ENCODE peak calls at places on chromosomes 11 and 22, in seven cellular contexts. One of them, this sample, is unnamed.
A peak's percentile ranks its signal among the peaks of the same experiment; 100 is the strongest.

GRCh38 chr22:25203082-25203481 is 3.4 kb downstream of the CRYBB3 start:
- DNase-seq in sigmoid colon: no peak
- DNase-seq in SJCRH30: no peak
- DNase-seq in ascending aorta: no peak
- DNase-seq in CD8-positive, alpha-beta T cell: no peak
- DNase-seq in tibial artery: no peak
- DNase-seq in mammary epithelial cell: no peak
- DNase-seq in this sample: no peak

GRCh38 chr11:71241721-71242259 is 10.6 kb downstream of the SHANK2 start:
- DNase-seq in tibial artery: no peak
- DNase-seq in mammary epithelial cell: no peak
- DNase-seq in ascending aorta: no peak
- DNase-seq in SJCRH30: no peak
- DNase-seq in sigmoid colon: peak; percentile 49
- DNase-seq in CD8-positive, alpha-beta T cell: no peak
- DNase-seq in this sample: no peak

GRCh38 chr11:12680246-12680939 is 6.2 kb downstream of the TEAD1 start:
- DNase-seq in mammary epithelial cell: peak; percentile 90
- DNase-seq in CD8-positive, alpha-beta T cell: no peak
- DNase-seq in tibial artery: peak; percentile 79
- DNase-seq in SJCRH30: peak; percentile 57
- DNase-seq in sigmoid colon: peak; percentile 95
- DNase-seq in ascending aorta: peak; percentile 43
- DNase-seq in this sample: peak; percentile 18

GRCh38 chr11:1827095-1827797 is 7.5 kb upstream of the SYT8 start:
- DNase-seq in SJCRH30: peak; percentile 99
- DNase-seq in ascending aorta: peak; percentile 51
- DNase-seq in mammary epithelial cell: peak; percentile 89
- DNase-seq in sigmoid colon: peak; percentile 72
- DNase-seq in tibial artery: peak; percentile 53
- DNase-seq in CD8-positive, alpha-beta T cell: no peak
- DNase-seq in this sample: peak; percentile 66

GRCh38 chr11:63549411-63549810 is 12.8 kb downstream of the PLAAT4 start:
- DNase-seq in SJCRH30: peak; percentile 33
- DNase-seq in mammary epithelial cell: no peak
- DNase-seq in tibial artery: no peak
- DNase-seq in sigmoid colon: peak; percentile 50
- DNase-seq in ascending aorta: no peak
- DNase-seq in CD8-positive, alpha-beta T cell: no peak
- DNase-seq in this sample: no peak

GRCh38 chr22:49590851-49591445 is 236.7 kb downstream of the BRD1 start:
- DNase-seq in CD8-positive, alpha-beta T cell: no peak
- DNase-seq in mammary epithelial cell: no peak
- DNase-seq in ascending aorta: no peak
- DNase-seq in sigmoid colon: peak; percentile 55
- DNase-seq in tibial artery: no peak
- DNase-seq in SJCRH30: no peak
- DNase-seq in this sample: no peak

GRCh38 chr11:76666408-76666807 is 4.1 kb downstream of the LRRC32 start:
- DNase-seq in mammary epithelial cell: no peak
- DNase-seq in sigmoid colon: peak; percentile 69
- DNase-seq in SJCRH30: no peak
- DNase-seq in tibial artery: peak; percentile 54
- DNase-seq in CD8-positive, alpha-beta T cell: no peak
- DNase-seq in ascending aorta: no peak
- DNase-seq in this sample: no peak

GRCh38 chr22:46974077-46974476 is 211.6 kb downstream of the TBC1D22A start:
- DNase-seq in SJCRH30: no peak
- DNase-seq in CD8-positive, alpha-beta T cell: no peak
- DNase-seq in tibial artery: no peak
- DNase-seq in mammary epithelial cell: no peak
- DNase-seq in ascending aorta: no peak
- DNase-seq in sigmoid colon: peak; percentile 58
- DNase-seq in this sample: no peak

GRCh38 chr11:95296165-95296564 is 65.2 kb upstream of the SESN3 start:
- DNase-seq in sigmoid colon: peak; percentile 80
- DNase-seq in SJCRH30: no peak
- DNase-seq in mammary epithelial cell: no peak
- DNase-seq in ascending aorta: no peak
- DNase-seq in CD8-positive, alpha-beta T cell: no peak
- DNase-seq in tibial artery: no peak
- DNase-seq in this sample: no peak

GRCh38 chr22:24521791-24522245 is 26.7 kb downstream of the UPB1 start:
- DNase-seq in ascending aorta: no peak
- DNase-seq in CD8-positive, alpha-beta T cell: no peak
- DNase-seq in mammary epithelial cell: peak; percentile 77
- DNase-seq in tibial artery: no peak
- DNase-seq in SJCRH30: peak; percentile 70
- DNase-seq in sigmoid colon: no peak
- DNase-seq in this sample: no peak

DNA sequence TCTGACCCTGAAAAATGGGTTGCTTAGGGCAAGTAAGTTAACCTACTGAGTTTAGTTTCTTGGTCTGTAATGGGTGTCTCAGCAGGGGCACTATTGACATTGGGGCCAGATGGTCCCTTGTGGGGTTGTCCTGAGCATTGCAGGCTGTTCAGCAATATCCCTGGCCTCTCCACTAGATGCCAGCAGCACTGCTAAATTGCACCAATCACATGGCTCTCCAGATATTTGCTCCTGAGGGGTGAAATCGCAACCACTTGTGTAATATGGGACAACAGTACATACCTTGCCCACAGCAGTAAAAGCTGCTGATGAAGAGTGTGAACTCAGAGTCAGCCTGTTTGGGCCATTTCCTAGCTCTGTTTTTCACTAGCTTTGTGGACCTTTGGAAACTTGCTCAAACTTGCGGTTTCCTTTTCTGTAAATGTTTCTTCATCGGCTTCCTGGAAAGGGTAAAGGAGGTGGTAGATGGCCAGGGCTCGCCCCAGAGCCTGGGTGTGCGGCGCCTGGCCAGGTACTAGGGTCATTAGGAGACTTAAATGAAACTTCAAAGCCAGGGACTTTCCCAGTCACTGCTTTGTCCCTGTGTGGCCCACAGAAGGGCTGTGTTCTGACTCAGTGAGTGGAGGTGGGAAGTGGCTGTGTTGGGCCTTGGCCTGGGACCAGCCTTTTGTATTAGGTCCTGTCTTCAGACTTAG is 13.0 kb downstream of the NCF4 start:
- DNase-seq in ascending aorta: no peak
- DNase-seq in CD8-positive, alpha-beta T cell: no peak
- DNase-seq in mammary epithelial cell: peak; percentile 88
- DNase-seq in SJCRH30: peak; percentile 21
- DNase-seq in sigmoid colon: no peak
- DNase-seq in tibial artery: peak; percentile 36
- DNase-seq in this sample: no peak
- H3K27ac ChIP-seq in ascending aorta: no peak overlapping the region
- H3K27ac ChIP-seq in CD8-positive, alpha-beta T cell: no peak overlapping the region
- H3K27ac ChIP-seq in mammary epithelial cell: peak overlapping the region; percentile 64
- H3K27ac ChIP-seq in SJCRH30: no peak overlapping the region
- H3K27ac ChIP-seq in sigmoid colon: peak overlapping the region; percentile 52
- H3K27ac ChIP-seq in tibial artery: no peak overlapping the region
- H3K27ac ChIP-seq in this sample: peak overlapping the region; percentile 20

GRCh38 chr11:122729139-122729538 is 73.6 kb downstream of the UBASH3B start:
- DNase-seq in mammary epithelial cell: no peak
- DNase-seq in CD8-positive, alpha-beta T cell: no peak
- DNase-seq in SJCRH30: no peak
- DNase-seq in ascending aorta: no peak
- DNase-seq in sigmoid colon: no peak
- DNase-seq in tibial artery: no peak
- DNase-seq in this sample: no peak

GRCh38 chr11:122731500-122731913 is 76.0 kb downstream of the UBASH3B start:
- DNase-seq in sigmoid colon: no peak
- DNase-seq in ascending aorta: no peak
- DNase-seq in tibial artery: no peak
- DNase-seq in mammary epithelial cell: no peak
- DNase-seq in CD8-positive, alpha-beta T cell: no peak
- DNase-seq in SJCRH30: no peak
- DNase-seq in this sample: no peak

GRCh38 chr11:122724520-122724919 is 69.0 kb downstream of the UBASH3B start:
- DNase-seq in mammary epithelial cell: no peak
- DNase-seq in tibial artery: no peak
- DNase-seq in ascending aorta: no peak
- DNase-seq in CD8-positive, alpha-beta T cell: no peak
- DNase-seq in sigmoid colon: no peak
- DNase-seq in SJCRH30: no peak
- DNase-seq in this sample: no peak

GRCh38 chr11:122723576-122723975 is 68.1 kb downstream of the UBASH3B start:
- DNase-seq in sigmoid colon: peak; percentile 30
- DNase-seq in ascending aorta: no peak
- DNase-seq in CD8-positive, alpha-beta T cell: no peak
- DNase-seq in mammary epithelial cell: no peak
- DNase-seq in SJCRH30: no peak
- DNase-seq in tibial artery: no peak
- DNase-seq in this sample: no peak

DNA sequence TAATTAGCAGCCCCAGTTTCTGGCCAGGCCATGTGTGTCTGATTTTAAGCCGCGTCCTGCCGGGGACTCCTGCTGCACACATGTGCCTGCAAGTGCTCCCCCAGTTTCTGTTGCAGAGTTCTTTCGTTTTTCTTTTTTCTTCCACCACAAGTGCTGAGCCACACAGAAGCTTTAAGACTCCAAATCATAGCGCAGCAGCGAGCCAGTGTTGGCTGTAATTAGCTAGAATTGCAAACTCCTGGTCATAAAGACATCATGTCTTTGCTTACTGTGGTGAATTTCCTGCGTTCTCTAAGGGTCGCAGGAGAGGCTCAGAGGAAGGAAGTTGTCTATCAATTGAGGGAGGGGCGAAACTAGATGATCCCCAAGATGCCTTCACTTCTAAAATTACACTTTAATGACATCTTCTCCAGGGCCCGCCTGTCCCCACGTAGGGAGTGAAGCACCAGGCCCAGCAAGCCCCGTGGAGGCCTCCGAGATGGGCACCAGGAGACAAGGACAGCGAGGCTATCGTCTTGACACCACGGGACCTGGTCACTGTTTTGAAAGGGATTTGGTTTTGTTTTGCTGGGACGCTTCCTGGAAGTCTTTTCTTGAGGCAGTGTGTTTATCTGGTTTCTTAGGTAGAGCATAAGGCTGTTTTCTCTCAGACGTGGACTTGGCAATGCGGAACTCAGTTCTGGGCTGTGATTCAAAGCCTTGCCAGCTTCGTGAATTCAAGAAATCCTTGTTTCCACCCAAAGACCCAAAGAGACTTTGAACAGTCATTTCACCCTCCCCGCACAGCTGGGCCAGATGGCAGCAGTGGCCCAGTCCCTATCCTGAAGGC is 71.8 kb downstream of the UBASH3B start:
- DNase-seq in ascending aorta: no peak
- DNase-seq in mammary epithelial cell: no peak
- DNase-seq in SJCRH30: no peak
- DNase-seq in sigmoid colon: no peak
- DNase-seq in CD8-positive, alpha-beta T cell: no peak
- DNase-seq in tibial artery: no peak
- DNase-seq in this sample: no peak
- H3K4me3 ChIP-seq in ascending aorta: no peak overlapping the region
- H3K4me3 ChIP-seq in mammary epithelial cell: no peak overlapping the region
- H3K4me3 ChIP-seq in SJCRH30: no peak overlapping the region
- H3K4me3 ChIP-seq in sigmoid colon: peak overlapping the region; percentile 22
- H3K4me3 ChIP-seq in CD8-positive, alpha-beta T cell: peak overlapping the region; percentile 28
- H3K4me3 ChIP-seq in tibial artery: no peak overlapping the region
- H3K4me3 ChIP-seq in this sample: peak overlapping the region; percentile 16

GRCh38 chr11:47552086-47552580 is 799 bp downstream of the CELF1 start:
- DNase-seq in ascending aorta: no peak
- DNase-seq in SJCRH30: peak; percentile 48
- DNase-seq in sigmoid colon: peak; percentile 69
- DNase-seq in tibial artery: no peak
- DNase-seq in mammary epithelial cell: peak; percentile 51
- DNase-seq in CD8-positive, alpha-beta T cell: peak; percentile 3
- DNase-seq in this sample: no peak

GRCh38 chr11:47553417-47553746 is 450 bp upstream of the CELF1 start:
- DNase-seq in SJCRH30: no peak
- DNase-seq in tibial artery: peak; percentile 42
- DNase-seq in ascending aorta: no peak
- DNase-seq in mammary epithelial cell: no peak
- DNase-seq in CD8-positive, alpha-beta T cell: no peak
- DNase-seq in sigmoid colon: no peak
- DNase-seq in this sample: no peak

GRCh38 chr11:47551086-47551485 is 1.8 kb downstream of the CELF1 start:
- DNase-seq in SJCRH30: peak; percentile 57
- DNase-seq in ascending aorta: no peak
- DNase-seq in tibial artery: no peak
- DNase-seq in sigmoid colon: no peak
- DNase-seq in mammary epithelial cell: peak; percentile 37
- DNase-seq in CD8-positive, alpha-beta T cell: no peak
- DNase-seq in this sample: no peak

GRCh38 chr11:47552581-47553416 is at the start of gene CELF1:
- DNase-seq in mammary epithelial cell: peak; percentile 88
- DNase-seq in SJCRH30: peak; percentile 96
- DNase-seq in ascending aorta: peak; percentile 46
- DNase-seq in sigmoid colon: peak; percentile 95
- DNase-seq in tibial artery: peak; percentile 88
- DNase-seq in CD8-positive, alpha-beta T cell: peak; percentile 89
- DNase-seq in this sample: peak; percentile 64

GRCh38 chr11:47550288-47551052 is 2.5 kb downstream of the CELF1 start:
- DNase-seq in CD8-positive, alpha-beta T cell: no peak
- DNase-seq in mammary epithelial cell: no peak
- DNase-seq in SJCRH30: no peak
- DNase-seq in ascending aorta: no peak
- DNase-seq in tibial artery: no peak
- DNase-seq in sigmoid colon: no peak
- DNase-seq in this sample: no peak
- H3K27ac ChIP-seq in CD8-positive, alpha-beta T cell: no peak overlapping the region
- H3K27ac ChIP-seq in mammary epithelial cell: no peak overlapping the region
- H3K27ac ChIP-seq in SJCRH30: no peak overlapping the region
- H3K27ac ChIP-seq in ascending aorta: no peak overlapping the region
- H3K27ac ChIP-seq in tibial artery: no peak overlapping the region
- H3K27ac ChIP-seq in sigmoid colon: peak overlapping the region; percentile 93
- H3K27ac ChIP-seq in this sample: no peak overlapping the region

DNA sequence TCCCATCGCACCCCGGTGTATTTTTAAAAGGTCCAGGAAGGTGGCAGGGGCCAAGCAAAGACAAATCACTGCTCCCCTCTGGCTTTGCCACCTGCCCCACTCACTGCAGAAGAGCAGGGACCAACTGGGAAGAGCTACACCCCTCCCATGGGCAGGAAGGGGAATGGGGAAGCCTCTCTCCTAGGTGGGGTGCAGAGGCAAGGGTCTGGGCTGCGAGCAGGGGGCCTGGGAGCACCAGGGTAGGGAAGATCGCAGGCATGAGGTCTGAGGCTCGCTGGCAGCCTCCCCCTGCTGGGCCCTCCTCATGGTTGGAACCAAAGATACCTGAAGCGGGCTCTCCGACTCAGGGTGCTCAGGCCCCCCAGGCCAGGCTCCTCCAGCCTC is 36.8 kb downstream of the PISD start:
- DNase-seq in tibial artery: no peak
- DNase-seq in SJCRH30: no peak
- DNase-seq in mammary epithelial cell: no peak
- DNase-seq in CD8-positive, alpha-beta T cell: no peak
- DNase-seq in sigmoid colon: no peak
- DNase-seq in ascending aorta: no peak
- DNase-seq in this sample: no peak
- H3K4me3 ChIP-seq in tibial artery: no peak overlapping the region
- H3K4me3 ChIP-seq in SJCRH30: no peak overlapping the region
- H3K4me3 ChIP-seq in mammary epithelial cell: no peak overlapping the region
- H3K4me3 ChIP-seq in CD8-positive, alpha-beta T cell: no peak overlapping the region
- H3K4me3 ChIP-seq in sigmoid colon: peak overlapping the region; percentile 39
- H3K4me3 ChIP-seq in ascending aorta: no peak overlapping the region
- H3K4me3 ChIP-seq in this sample: peak overlapping the region; percentile 5

DNA sequence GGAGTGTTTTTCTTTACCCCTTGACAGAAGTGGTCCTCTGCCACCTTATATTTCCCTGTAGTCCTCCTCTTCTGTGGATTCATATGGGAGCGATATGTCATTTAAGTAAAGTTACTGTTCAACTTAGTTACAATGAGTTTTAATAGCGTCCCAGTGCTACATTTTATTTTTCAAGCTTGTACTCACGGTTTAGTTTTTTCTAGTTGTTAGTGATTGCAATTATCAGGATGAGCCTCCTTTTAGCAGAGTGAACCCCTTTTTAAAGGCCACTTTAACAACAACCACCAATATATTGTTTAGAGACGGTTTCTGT is 1.5 kb downstream of the PCF11 start:
- DNase-seq in tibial artery: no peak
- DNase-seq in mammary epithelial cell: no peak
- DNase-seq in sigmoid colon: no peak
- DNase-seq in ascending aorta: no peak
- DNase-seq in CD8-positive, alpha-beta T cell: no peak
- DNase-seq in SJCRH30: no peak
- DNase-seq in this sample: no peak
- H3K27ac ChIP-seq in tibial artery: peak overlapping the region; percentile 98
- H3K27ac ChIP-seq in mammary epithelial cell: peak overlapping the region; percentile 96
- H3K27ac ChIP-seq in sigmoid colon: peak overlapping the region; percentile 100
- H3K27ac ChIP-seq in ascending aorta: peak overlapping the region; percentile 99
- H3K27ac ChIP-seq in CD8-positive, alpha-beta T cell: peak overlapping the region; percentile 97
- H3K27ac ChIP-seq in SJCRH30: peak overlapping the region; percentile 93
- H3K27ac ChIP-seq in this sample: peak overlapping the region; percentile 96

This sample was measured in thoracic aorta.